ENCODE peak calls at places on chromosomes 12 and 14, in six cellular contexts. One of them, this sample, is unnamed.

GRCh38 chr12:129393357-129393937 is 510.4 kb downstream of the TMEM132D start:
- DNase-seq in fibroblast of the conjunctiva: no peak
- DNase-seq in HCT116: no peak
- DNase-seq in HTR-8/SVneo: no peak
- DNase-seq in body of pancreas: no peak
- DNase-seq in activated T-cell treated with anti-CD3 and anti-CD28 coated beads for 48 hours: no peak
- DNase-seq in this sample: no peak

GRCh38 chr12:32757159-32757556 is 1.5 kb upstream of the YARS2 start:
- DNase-seq in HTR-8/SVneo: no peak
- DNase-seq in HCT116: no peak
- DNase-seq in fibroblast of the conjunctiva: no peak
- DNase-seq in activated T-cell treated with anti-CD3 and anti-CD28 coated beads for 48 hours: no peak
- DNase-seq in body of pancreas: no peak
- DNase-seq in this sample: no peak

GRCh38 chr12:122871851-122872785 is 23.8 kb downstream of the VPS37B start:
- DNase-seq in HTR-8/SVneo: no peak
- DNase-seq in HCT116: no peak
- DNase-seq in body of pancreas: peak
- DNase-seq in fibroblast of the conjunctiva: peak
- DNase-seq in activated T-cell treated with anti-CD3 and anti-CD28 coated beads for 48 hours: peak
- DNase-seq in this sample: no peak

GRCh38 chr14:76810953-76811400 is 1.7 kb downstream of the ANGEL1 start:
- DNase-seq in HTR-8/SVneo: peak
- DNase-seq in activated T-cell treated with anti-CD3 and anti-CD28 coated beads for 48 hours: no peak
- DNase-seq in body of pancreas: peak
- DNase-seq in fibroblast of the conjunctiva: peak
- DNase-seq in HCT116: peak
- DNase-seq in this sample: peak

GRCh38 chr12:54592316-54592715 is 3.9 kb upstream of the PPP1R1A start:
- DNase-seq in activated T-cell treated with anti-CD3 and anti-CD28 coated beads for 48 hours: no peak
- DNase-seq in HCT116: no peak
- DNase-seq in HTR-8/SVneo: no peak
- DNase-seq in fibroblast of the conjunctiva: no peak
- DNase-seq in body of pancreas: no peak
- DNase-seq in this sample: no peak

GRCh38 chr14:29637406-29637805 is 290.2 kb downstream of the PRKD1 start:
- DNase-seq in fibroblast of the conjunctiva: peak
- DNase-seq in HCT116: no peak
- DNase-seq in HTR-8/SVneo: no peak
- DNase-seq in body of pancreas: peak
- DNase-seq in activated T-cell treated with anti-CD3 and anti-CD28 coated beads for 48 hours: no peak
- DNase-seq in this sample: peak

GRCh38 chr12:108846320-108846719 is 11.1 kb downstream of the SSH1 start:
- DNase-seq in HCT116: no peak
- DNase-seq in HTR-8/SVneo: no peak
- DNase-seq in fibroblast of the conjunctiva: no peak
- DNase-seq in activated T-cell treated with anti-CD3 and anti-CD28 coated beads for 48 hours: no peak
- DNase-seq in body of pancreas: peak
- DNase-seq in this sample: peak

GRCh38 chr12:124764451-124764850 is 99.2 kb downstream of the SCARB1 start:
- DNase-seq in fibroblast of the conjunctiva: peak
- DNase-seq in HCT116: no peak
- DNase-seq in HTR-8/SVneo: no peak
- DNase-seq in activated T-cell treated with anti-CD3 and anti-CD28 coated beads for 48 hours: no peak
- DNase-seq in body of pancreas: no peak
- DNase-seq in this sample: no peak

GRCh38 chr12:28258998-28259397 is 68.7 kb downstream of the CCDC91 start:
- DNase-seq in fibroblast of the conjunctiva: no peak
- DNase-seq in HCT116: no peak
- DNase-seq in activated T-cell treated with anti-CD3 and anti-CD28 coated beads for 48 hours: no peak
- DNase-seq in HTR-8/SVneo: no peak
- DNase-seq in body of pancreas: no peak
- DNase-seq in this sample: no peak

GRCh38 chr14:75372260-75372659 is 55.6 kb upstream of the JDP2 start:
- DNase-seq in fibroblast of the conjunctiva: no peak
- DNase-seq in HTR-8/SVneo: no peak
- DNase-seq in HCT116: no peak
- DNase-seq in activated T-cell treated with anti-CD3 and anti-CD28 coated beads for 48 hours: no peak
- DNase-seq in body of pancreas: no peak
- DNase-seq in this sample: no peak

GRCh38 chr12:77925536-77926108 is 94.9 kb downstream of the NAV3 start:
- DNase-seq in HCT116: peak
- DNase-seq in HTR-8/SVneo: peak
- DNase-seq in body of pancreas: peak
- DNase-seq in activated T-cell treated with anti-CD3 and anti-CD28 coated beads for 48 hours: peak
- DNase-seq in fibroblast of the conjunctiva: peak
- DNase-seq in this sample: peak

GRCh38 chr12:41968661-41969060 is 176.0 kb downstream of the GXYLT1 start:
- DNase-seq in activated T-cell treated with anti-CD3 and anti-CD28 coated beads for 48 hours: no peak
- DNase-seq in body of pancreas: no peak
- DNase-seq in HTR-8/SVneo: no peak
- DNase-seq in HCT116: no peak
- DNase-seq in fibroblast of the conjunctiva: no peak
- DNase-seq in this sample: no peak

GRCh38 chr12:13981296-13981962 is at the start of gene GRIN2B:
- DNase-seq in HCT116: peak
- DNase-seq in body of pancreas: no peak
- DNase-seq in activated T-cell treated with anti-CD3 and anti-CD28 coated beads for 48 hours: no peak
- DNase-seq in HTR-8/SVneo: no peak
- DNase-seq in fibroblast of the conjunctiva: no peak
- DNase-seq in this sample: no peak

GRCh38 chr12:79900951-79901350 is 33.9 kb downstream of the PPP1R12A start:
- DNase-seq in fibroblast of the conjunctiva: no peak
- DNase-seq in activated T-cell treated with anti-CD3 and anti-CD28 coated beads for 48 hours: no peak
- DNase-seq in body of pancreas: no peak
- DNase-seq in HTR-8/SVneo: no peak
- DNase-seq in HCT116: no peak
- DNase-seq in this sample: no peak

GRCh38 chr12:94603434-94604068 is 46.8 kb downstream of the TMCC3 start:
- DNase-seq in activated T-cell treated with anti-CD3 and anti-CD28 coated beads for 48 hours: peak
- DNase-seq in HCT116: peak
- DNase-seq in fibroblast of the conjunctiva: no peak
- DNase-seq in body of pancreas: peak
- DNase-seq in HTR-8/SVneo: peak
- DNase-seq in this sample: no peak

GRCh38 chr14:92848941-92849340 is 54.8 kb downstream of the GOLGA5 start:
- DNase-seq in HCT116: no peak
- DNase-seq in body of pancreas: peak
- DNase-seq in HTR-8/SVneo: no peak
- DNase-seq in fibroblast of the conjunctiva: no peak
- DNase-seq in activated T-cell treated with anti-CD3 and anti-CD28 coated beads for 48 hours: no peak
- DNase-seq in this sample: no peak

GRCh38 chr14:70183991-70184390 is 4.8 kb downstream of the SLC8A3 start:
- DNase-seq in HTR-8/SVneo: no peak
- DNase-seq in activated T-cell treated with anti-CD3 and anti-CD28 coated beads for 48 hours: no peak
- DNase-seq in fibroblast of the conjunctiva: no peak
- DNase-seq in HCT116: no peak
- DNase-seq in body of pancreas: no peak
- DNase-seq in this sample: no peak

GRCh38 chr12:56061982-56062381 is 18.0 kb upstream of the ERBB3 start:
- DNase-seq in fibroblast of the conjunctiva: no peak
- DNase-seq in body of pancreas: no peak
- DNase-seq in activated T-cell treated with anti-CD3 and anti-CD28 coated beads for 48 hours: no peak
- DNase-seq in HTR-8/SVneo: no peak
- DNase-seq in HCT116: no peak
- DNase-seq in this sample: no peak

GRCh38 chr12:120263725-120264040 is 1.8 kb downstream of the PXN start:
- DNase-seq in HTR-8/SVneo: no peak
- DNase-seq in fibroblast of the conjunctiva: no peak
- DNase-seq in body of pancreas: no peak
- DNase-seq in HCT116: no peak
- DNase-seq in activated T-cell treated with anti-CD3 and anti-CD28 coated beads for 48 hours: no peak
- DNase-seq in this sample: no peak

GRCh38 chr12:132771126-132771838 is 9.7 kb upstream of the ANKLE2 start:
- DNase-seq in HCT116: no peak
- DNase-seq in fibroblast of the conjunctiva: no peak
- DNase-seq in activated T-cell treated with anti-CD3 and anti-CD28 coated beads for 48 hours: peak
- DNase-seq in body of pancreas: no peak
- DNase-seq in HTR-8/SVneo: no peak
- DNase-seq in this sample: no peak

GRCh38 chr12:45338272-45338671 is 122.4 kb downstream of the ANO6 start:
- DNase-seq in HCT116: no peak
- DNase-seq in body of pancreas: no peak
- DNase-seq in activated T-cell treated with anti-CD3 and anti-CD28 coated beads for 48 hours: no peak
- DNase-seq in fibroblast of the conjunctiva: no peak
- DNase-seq in HTR-8/SVneo: no peak
- DNase-seq in this sample: no peak

GRCh38 chr14:38357557-38357956 is 101.7 kb upstream of the CLEC14A start:
- DNase-seq in HCT116: no peak
- DNase-seq in HTR-8/SVneo: peak
- DNase-seq in fibroblast of the conjunctiva: peak
- DNase-seq in body of pancreas: no peak
- DNase-seq in activated T-cell treated with anti-CD3 and anti-CD28 coated beads for 48 hours: no peak
- DNase-seq in this sample: no peak

GRCh38 chr14:85223667-85224066 is 306.3 kb upstream of the FLRT2 start:
- DNase-seq in fibroblast of the conjunctiva: no peak
- DNase-seq in body of pancreas: no peak
- DNase-seq in HCT116: no peak
- DNase-seq in activated T-cell treated with anti-CD3 and anti-CD28 coated beads for 48 hours: no peak
- DNase-seq in HTR-8/SVneo: no peak
- DNase-seq in this sample: no peak

GRCh38 chr12:62438098-62438692 is 28.4 kb upstream of the MON2 start:
- DNase-seq in activated T-cell treated with anti-CD3 and anti-CD28 coated beads for 48 hours: no peak
- DNase-seq in HTR-8/SVneo: peak
- DNase-seq in body of pancreas: peak
- DNase-seq in fibroblast of the conjunctiva: peak
- DNase-seq in HCT116: peak
- DNase-seq in this sample: no peak

GRCh38 chr12:51191516-51192283 is 18.8 kb upstream of the TFCP2 start:
- DNase-seq in activated T-cell treated with anti-CD3 and anti-CD28 coated beads for 48 hours: no peak
- DNase-seq in fibroblast of the conjunctiva: no peak
- DNase-seq in HTR-8/SVneo: no peak
- DNase-seq in HCT116: no peak
- DNase-seq in body of pancreas: no peak
- DNase-seq in this sample: no peak

GRCh38 chr12:43206396-43206795 is 345.6 kb downstream of the ADAMTS20 start:
- DNase-seq in body of pancreas: no peak
- DNase-seq in HCT116: no peak
- DNase-seq in fibroblast of the conjunctiva: no peak
- DNase-seq in activated T-cell treated with anti-CD3 and anti-CD28 coated beads for 48 hours: no peak
- DNase-seq in HTR-8/SVneo: peak
- DNase-seq in this sample: no peak

GRCh38 chr12:1044697-1045096 is 53.7 kb downstream of the ERC1 start:
- DNase-seq in fibroblast of the conjunctiva: no peak
- DNase-seq in HCT116: no peak
- DNase-seq in body of pancreas: no peak
- DNase-seq in HTR-8/SVneo: peak
- DNase-seq in activated T-cell treated with anti-CD3 and anti-CD28 coated beads for 48 hours: no peak
- DNase-seq in this sample: no peak

GRCh38 chr12:59230334-59230733 is 310.0 kb upstream of the LRIG3 start:
- DNase-seq in HCT116: no peak
- DNase-seq in HTR-8/SVneo: no peak
- DNase-seq in fibroblast of the conjunctiva: no peak
- DNase-seq in body of pancreas: no peak
- DNase-seq in activated T-cell treated with anti-CD3 and anti-CD28 coated beads for 48 hours: no peak
- DNase-seq in this sample: no peak

GRCh38 chr12:6428326-6428725 is 16.4 kb upstream of the CD27 start:
- DNase-seq in activated T-cell treated with anti-CD3 and anti-CD28 coated beads for 48 hours: no peak
- DNase-seq in body of pancreas: no peak
- DNase-seq in fibroblast of the conjunctiva: no peak
- DNase-seq in HTR-8/SVneo: no peak
- DNase-seq in HCT116: no peak
- DNase-seq in this sample: no peak

GRCh38 chr12:104201238-104202001 is 14.2 kb upstream of the TXNRD1 start:
- DNase-seq in activated T-cell treated with anti-CD3 and anti-CD28 coated beads for 48 hours: peak
- DNase-seq in fibroblast of the conjunctiva: peak
- DNase-seq in body of pancreas: peak
- DNase-seq in HTR-8/SVneo: peak
- DNase-seq in HCT116: peak
- DNase-seq in this sample: peak

GRCh38 chr12:92506460-92506859 is 196.3 kb upstream of the PLEKHG7 start:
- DNase-seq in activated T-cell treated with anti-CD3 and anti-CD28 coated beads for 48 hours: no peak
- DNase-seq in fibroblast of the conjunctiva: no peak
- DNase-seq in HTR-8/SVneo: no peak
- DNase-seq in body of pancreas: no peak
- DNase-seq in HCT116: no peak
- DNase-seq in this sample: no peak

GRCh38 chr12:132030367-132031038 is 80.8 kb downstream of the EP400 start:
- DNase-seq in HCT116: no peak
- DNase-seq in activated T-cell treated with anti-CD3 and anti-CD28 coated beads for 48 hours: no peak
- DNase-seq in HTR-8/SVneo: no peak
- DNase-seq in fibroblast of the conjunctiva: no peak
- DNase-seq in body of pancreas: no peak
- DNase-seq in this sample: no peak

This sample was measured in DMS 273 treated with DMSO at 0.1 percent for 48 hours.